ENCODE peak calls at places on chromosomes 6 and 20, in six cellular contexts. D, S, V, R, A and J are unnamed samples.
A peak's percentile ranks its signal among the peaks of the same experiment; 100 is the strongest.

GRCh38 chr6:105596284-105596755 is 193.4 kb upstream of the PREP start:
- DNase-seq in D (no peak), S (no peak), V (no peak), R (peak; percentile 92), A (no peak), J (peak; percentile 95)

GRCh38 chr20:39880890-39881289 is 808.1 kb downstream of the MAFB start:
- DNase-seq in D (no peak), S (no peak), V (no peak), R (no peak), A (no peak), J (no peak)

GRCh38 chr6:162177733-162178132 is 549.8 kb downstream of the PRKN start:
- DNase-seq in D (no peak), S (peak; percentile 33), V (no peak), R (no peak), A (peak; percentile 92), J (no peak)

GRCh38 chr6:82987416-82987815 is 78.2 kb downstream of the UBE3D start:
- DNase-seq in D (no peak), S (no peak), V (no peak), R (no peak), A (no peak), J (no peak)

GRCh38 chr6:112563368-112563767 is 216.2 kb downstream of the RFPL4B start:
- DNase-seq in D (no peak), S (no peak), V (no peak), R (no peak), A (no peak), J (peak; percentile 48)

GRCh38 chr6:38973178-38974057 is 75.2 kb upstream of the GLP1R start:
- DNase-seq in D (no peak), S (no peak), V (no peak), R (peak; percentile 38), A (peak; percentile 39), J (peak; percentile 87)

GRCh38 chr6:467671-468082 is 76.1 kb downstream of the IRF4 start:
- DNase-seq in D (no peak), S (no peak), V (no peak), R (no peak), A (no peak), J (no peak)

GRCh38 chr6:55833284-55833683 is 42.1 kb downstream of the BMP5 start:
- DNase-seq in D (no peak), S (no peak), V (no peak), R (no peak), A (no peak), J (no peak)

GRCh38 chr6:55603987-55604386 is 25.0 kb upstream of the HMGCLL1 start:
- DNase-seq in D (no peak), S (no peak), V (no peak), R (no peak), A (no peak), J (peak; percentile 16)

GRCh38 chr6:14396826-14397517 is 279.4 kb downstream of the CD83 start:
- DNase-seq in D (no peak), S (no peak), V (no peak), R (peak; percentile 16), A (no peak), J (peak; percentile 52)

GRCh38 chr6:84280030-84280429 is 52.6 kb upstream of the CEP162 start:
- DNase-seq in D (no peak), S (no peak), V (no peak), R (no peak), A (no peak), J (peak; percentile 15)

GRCh38 chr6:105793132-105793531 is 293.0 kb upstream of the PRDM1 start:
- DNase-seq in D (no peak), S (no peak), V (no peak), R (no peak), A (no peak), J (peak; percentile 15)

GRCh38 chr6:138691595-138692057 is 81.9 kb upstream of the CCDC28A start:
- DNase-seq in D (no peak), S (no peak), V (no peak), R (peak; percentile 13), A (peak; percentile 19), J (peak; percentile 56)

GRCh38 chr6:128600397-128600951 is 80.1 kb upstream of the PTPRK start:
- DNase-seq in D (no peak), S (no peak), V (no peak), R (peak; percentile 61), A (peak; percentile 37), J (peak; percentile 80)

GRCh38 chr6:89518352-89519055 is 85.6 kb downstream of the ANKRD6 start:
- DNase-seq in D (no peak), S (no peak), V (no peak), R (no peak), A (no peak), J (no peak)

GRCh38 chr20:62104791-62105345 is 17.4 kb upstream of the LSM14B start:
- DNase-seq in D (no peak), S (no peak), V (no peak), R (no peak), A (no peak), J (peak; percentile 37)

GRCh38 chr20:3000852-3001523 is 42.4 kb upstream of the GNRH2 start:
- DNase-seq in D (no peak), S (no peak), V (no peak), R (peak; percentile 37), A (peak; percentile 5), J (peak; percentile 82)

GRCh38 chr6:39377530-39377929 is 55.0 kb upstream of the KCNK16 start:
- DNase-seq in D (no peak), S (peak; percentile 66), V (peak; percentile 78), R (no peak), A (no peak), J (peak; percentile 64)

GRCh38 chr6:136508701-136509387 is 41.4 kb downstream of the MAP7 start:
- DNase-seq in D (no peak), S (no peak), V (no peak), R (no peak), A (no peak), J (no peak)

GRCh38 chr6:21997414-21998037 is 299.3 kb downstream of the PRL start:
- DNase-seq in D (no peak), S (no peak), V (no peak), R (no peak), A (no peak), J (no peak)

GRCh38 chr6:146481527-146481926 is 62.1 kb upstream of the RAB32 start:
- DNase-seq in D (no peak), S (no peak), V (no peak), R (no peak), A (no peak), J (no peak)

GRCh38 chr6:164069352-164070022 is 655.0 kb downstream of the QKI start:
- DNase-seq in D (no peak), S (peak; percentile 27), V (peak; percentile 79), R (no peak), A (no peak), J (no peak)

GRCh38 chr6:79946773-79947190 is 571 bp downstream of the ELOVL4 start:
- DNase-seq in D (peak; percentile 19), S (peak; percentile 32), V (no peak), R (no peak), A (peak; percentile 45), J (peak; percentile 15)

GRCh38 chr20:36606171-36607116 is 865 bp downstream of the RAB5IF start:
- DNase-seq in D (no peak), S (no peak), V (no peak), R (no peak), A (no peak), J (peak; percentile 32)

GRCh38 chr6:105642708-105643107 is 239.8 kb upstream of the PREP start:
- DNase-seq in D (no peak), S (no peak), V (no peak), R (no peak), A (peak; percentile 66), J (peak; percentile 39)

GRCh38 chr6:166862287-166862977 is 93.9 kb downstream of the RNASET2 start:
- DNase-seq in D (peak; percentile 21), S (no peak), V (no peak), R (no peak), A (peak; percentile 59), J (no peak)

GRCh38 chr6:155079985-155080452 is 84.9 kb downstream of the TIAM2 start:
- DNase-seq in D (no peak), S (no peak), V (no peak), R (no peak), A (no peak), J (no peak)

GRCh38 chr20:58173930-58174707 is 54.3 kb downstream of the ANKRD60 start:
- DNase-seq in D (no peak), S (no peak), V (no peak), R (no peak), A (no peak), J (no peak)

GRCh38 chr6:137949686-137950390 is 82.8 kb downstream of the TNFAIP3 start:
- DNase-seq in D (no peak), S (no peak), V (no peak), R (no peak), A (no peak), J (no peak)

GRCh38 chr6:2639876-2640275 is 110.8 kb downstream of the MYLK4 start:
- DNase-seq in D (no peak), S (no peak), V (no peak), R (no peak), A (no peak), J (no peak)

GRCh38 chr6:157579467-157580031 is 198.6 kb downstream of the ZDHHC14 start:
- DNase-seq in D (no peak), S (no peak), V (no peak), R (no peak), A (no peak), J (peak; percentile 52)

GRCh38 chr6:11012976-11013375 is 31.1 kb downstream of the ELOVL2 start:
- DNase-seq in D (no peak), S (no peak), V (no peak), R (no peak), A (no peak), J (no peak)